ENCODE peak calls at places on chromosomes 12 and 14, in five cellular contexts. One of them, this sample, is unnamed. For H3K4me1, the result is how much of the 10 kb centered on the place peaks cover.

GRCh38 chr12:76026643-76027063 is 4.9 kb downstream of the PHLDA1 start:
- DNase-seq in neural progenitor cell: no peak
- DNase-seq in neuronal stem cell: no peak
- DNase-seq in hepatocyte: no peak
- DNase-seq in psoas muscle: no peak
- DNase-seq in this sample: no peak

GRCh38 chr14:51129130-51129529 is 34.2 kb upstream of the TRIM9 start:
- DNase-seq in neural progenitor cell: no peak
- DNase-seq in neuronal stem cell: no peak
- DNase-seq in hepatocyte: no peak
- DNase-seq in psoas muscle: no peak
- DNase-seq in this sample: no peak

GRCh38 chr12:31832740-31833540 is 104.1 kb upstream of the AMN1 start:
- DNase-seq in neural progenitor cell: no peak
- DNase-seq in neuronal stem cell: no peak
- DNase-seq in hepatocyte: no peak
- DNase-seq in psoas muscle: no peak
- DNase-seq in this sample: no peak

GRCh38 chr12:64169999-64170398 is 52.1 kb downstream of the KICS2 start:
- DNase-seq in neural progenitor cell: no peak
- DNase-seq in neuronal stem cell: no peak
- DNase-seq in hepatocyte: no peak
- DNase-seq in psoas muscle: no peak
- DNase-seq in this sample: no peak

GRCh38 chr12:18747960-18748359 is 10.0 kb downstream of the CAPZA3 start:
- DNase-seq in neural progenitor cell: no peak
- DNase-seq in neuronal stem cell: no peak
- DNase-seq in hepatocyte: peak
- DNase-seq in psoas muscle: no peak
- DNase-seq in this sample: no peak

GRCh38 chr14:76710093-76711010 is 50.9 kb upstream of the VASH1 start:
- DNase-seq in neural progenitor cell: peak
- DNase-seq in neuronal stem cell: peak
- DNase-seq in hepatocyte: peak
- DNase-seq in psoas muscle: no peak
- DNase-seq in this sample: no peak

GRCh38 chr14:93997082-93997481 is at the start of gene CCDC197:
- DNase-seq in neural progenitor cell: no peak
- DNase-seq in neuronal stem cell: no peak
- DNase-seq in hepatocyte: no peak
- DNase-seq in psoas muscle: peak
- DNase-seq in this sample: no peak

GRCh38 chr14:85079842-85080741 is 449.9 kb upstream of the FLRT2 start:
- DNase-seq in neural progenitor cell: no peak
- DNase-seq in neuronal stem cell: no peak
- DNase-seq in hepatocyte: no peak
- DNase-seq in psoas muscle: no peak
- DNase-seq in this sample: no peak

GRCh38 chr12:26608706-26609105 is 224.3 kb downstream of the ITPR2 start:
- DNase-seq in neural progenitor cell: no peak
- DNase-seq in neuronal stem cell: no peak
- DNase-seq in hepatocyte: no peak
- DNase-seq in psoas muscle: no peak
- DNase-seq in this sample: no peak

GRCh38 chr14:67820428-67820881 is 876 bp downstream of the RAD51B start:
- DNase-seq in neural progenitor cell: peak
- DNase-seq in neuronal stem cell: no peak
- DNase-seq in hepatocyte: peak
- DNase-seq in psoas muscle: no peak
- DNase-seq in this sample: no peak

GRCh38 chr12:12598864-12599263 is 12.8 kb upstream of the CREBL2 start:
- DNase-seq in neural progenitor cell: no peak
- DNase-seq in neuronal stem cell: no peak
- DNase-seq in hepatocyte: no peak
- DNase-seq in psoas muscle: no peak
- DNase-seq in this sample: no peak

GRCh38 chr12:22180699-22181098 is 134.7 kb downstream of the CMAS start:
- DNase-seq in neural progenitor cell: no peak
- DNase-seq in neuronal stem cell: no peak
- DNase-seq in hepatocyte: no peak
- DNase-seq in psoas muscle: no peak
- DNase-seq in this sample: no peak

GRCh38 chr14:96897184-96897583 is 100.0 kb downstream of the VRK1 start:
- DNase-seq in neural progenitor cell: no peak
- DNase-seq in neuronal stem cell: no peak
- DNase-seq in hepatocyte: no peak
- DNase-seq in psoas muscle: no peak
- DNase-seq in this sample: no peak

GRCh38 chr14:91382712-91383111 is 34.9 kb downstream of the CCDC88C start:
- DNase-seq in neural progenitor cell: no peak
- DNase-seq in neuronal stem cell: no peak
- DNase-seq in hepatocyte: no peak
- DNase-seq in psoas muscle: peak
- DNase-seq in this sample: no peak

GRCh38 chr14:91380116-91380515 is 37.5 kb downstream of the CCDC88C start:
- DNase-seq in neural progenitor cell: no peak
- DNase-seq in neuronal stem cell: no peak
- DNase-seq in hepatocyte: no peak
- DNase-seq in psoas muscle: no peak
- DNase-seq in this sample: no peak

GRCh38 chr14:91383439-91383838 is 34.2 kb downstream of the CCDC88C start:
- DNase-seq in neural progenitor cell: peak
- DNase-seq in neuronal stem cell: no peak
- DNase-seq in hepatocyte: no peak
- DNase-seq in psoas muscle: peak
- DNase-seq in this sample: no peak

GRCh38 chr14:91380610-91381371 is 36.8 kb downstream of the CCDC88C start:
- DNase-seq in neural progenitor cell: no peak
- DNase-seq in neuronal stem cell: no peak
- DNase-seq in hepatocyte: peak
- DNase-seq in psoas muscle: peak
- DNase-seq in this sample: no peak

DNA sequence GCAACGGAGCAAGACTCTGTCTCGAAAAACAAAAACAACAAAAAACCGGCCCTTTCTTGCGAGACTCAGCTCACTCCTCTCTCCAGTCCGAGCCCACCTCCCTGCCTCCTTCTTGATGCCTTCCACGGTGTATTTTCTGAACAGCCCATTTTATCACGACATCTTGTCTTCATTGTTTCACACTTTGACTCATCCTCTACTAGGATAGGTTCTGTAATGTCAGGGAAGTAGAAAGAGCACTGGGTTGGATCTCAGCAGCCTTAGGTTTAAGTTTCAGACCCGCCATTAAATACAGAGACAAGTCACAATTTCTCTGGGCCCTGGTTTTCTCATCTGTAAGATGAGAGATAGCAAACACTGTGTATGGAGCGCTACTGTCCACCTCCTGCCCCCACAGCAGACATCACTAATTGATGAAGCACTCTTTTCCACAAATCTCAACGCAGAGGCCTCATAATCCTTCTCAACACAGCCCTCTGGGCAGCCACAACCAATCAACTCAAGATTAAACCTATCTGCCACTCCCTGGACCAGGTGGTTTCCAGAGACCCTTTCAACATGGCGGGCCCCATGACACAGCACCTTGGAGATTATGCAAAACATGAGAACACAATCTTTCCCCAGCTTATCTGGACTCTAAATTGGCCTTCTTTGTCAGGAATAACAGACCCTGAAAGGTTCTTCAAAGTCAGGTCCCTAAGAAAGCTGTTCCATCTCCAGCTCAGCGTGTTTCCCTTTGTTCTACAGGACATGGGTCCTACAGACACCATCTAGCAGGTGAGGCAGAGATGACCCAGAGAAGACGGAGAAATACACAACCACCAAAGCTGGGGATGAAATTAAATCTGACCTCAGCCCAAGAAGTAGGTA is 35.6 kb downstream of the CCDC88C start:
- DNase-seq in neural progenitor cell: no peak
- DNase-seq in neuronal stem cell: no peak
- DNase-seq in hepatocyte: no peak
- DNase-seq in psoas muscle: no peak
- DNase-seq in this sample: no peak
- H3K4me1 ChIP-seq in neural progenitor cell: under half
- H3K4me1 ChIP-seq in neuronal stem cell: under half
- H3K4me1 ChIP-seq in hepatocyte: under half
- H3K4me1 ChIP-seq in psoas muscle: under half
- H3K4me1 ChIP-seq in this sample: under half

GRCh38 chr12:104182144-104182543 is 33.4 kb upstream of the TXNRD1 start:
- DNase-seq in neural progenitor cell: no peak
- DNase-seq in neuronal stem cell: no peak
- DNase-seq in hepatocyte: no peak
- DNase-seq in psoas muscle: peak
- DNase-seq in this sample: peak
- H3K4me1 ChIP-seq in neural progenitor cell: under half
- H3K4me1 ChIP-seq in neuronal stem cell: under half
- H3K4me1 ChIP-seq in hepatocyte: under half
- H3K4me1 ChIP-seq in psoas muscle: under half
- H3K4me1 ChIP-seq in this sample: under half

DNA sequence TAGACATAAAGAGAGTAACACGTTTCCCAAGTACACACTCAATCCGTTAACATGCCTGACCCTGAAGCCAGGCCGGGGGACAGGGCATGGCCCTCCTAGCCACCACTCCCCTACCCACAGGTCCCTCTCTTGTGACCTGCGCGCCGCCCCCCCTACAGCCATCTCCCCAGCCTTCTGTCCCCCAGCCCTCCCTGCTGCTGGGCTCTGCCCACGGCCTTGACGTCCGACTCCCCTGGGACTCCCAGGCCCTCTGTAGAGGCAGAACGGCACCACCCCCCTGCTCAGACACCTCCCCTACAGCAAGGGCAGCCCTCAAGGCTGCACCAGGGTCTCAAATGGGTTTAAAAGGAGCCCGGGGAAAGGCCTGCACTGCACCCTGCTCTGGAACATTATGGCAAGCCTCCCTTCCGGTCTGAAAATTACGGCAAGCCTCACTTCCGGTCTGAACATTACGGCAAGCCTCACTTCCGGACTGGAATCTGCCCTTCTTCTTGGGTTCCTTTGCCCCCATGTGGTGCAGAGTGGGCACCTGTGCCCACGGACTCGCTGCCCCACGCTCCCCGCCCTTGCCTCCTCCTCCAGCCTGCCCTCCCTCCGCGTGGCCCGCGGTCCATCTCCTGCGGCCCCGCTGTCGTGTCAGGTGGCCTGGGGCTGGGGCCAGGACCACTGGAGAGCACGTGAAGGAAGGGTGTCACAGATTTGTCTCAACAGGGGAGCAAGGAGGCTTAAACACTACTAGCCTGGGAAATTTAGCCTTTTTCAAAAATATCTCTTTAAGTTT is 77.6 kb downstream of the MOK start:
- DNase-seq in neural progenitor cell: no peak
- DNase-seq in neuronal stem cell: no peak
- DNase-seq in hepatocyte: no peak
- DNase-seq in psoas muscle: no peak
- DNase-seq in this sample: no peak
- H3K4me1 ChIP-seq in neural progenitor cell: under half
- H3K4me1 ChIP-seq in neuronal stem cell: under half
- H3K4me1 ChIP-seq in hepatocyte: under half
- H3K4me1 ChIP-seq in psoas muscle: under half
- H3K4me1 ChIP-seq in this sample: under half

GRCh38 chr14:91325211-91325610 is 80.7 kb upstream of the GPR68 start:
- DNase-seq in neural progenitor cell: no peak
- DNase-seq in neuronal stem cell: no peak
- DNase-seq in hepatocyte: no peak
- DNase-seq in psoas muscle: no peak
- DNase-seq in this sample: no peak

GRCh38 chr14:91327661-91328312 is 83.3 kb upstream of the GPR68 start:
- DNase-seq in neural progenitor cell: no peak
- DNase-seq in neuronal stem cell: no peak
- DNase-seq in hepatocyte: no peak
- DNase-seq in psoas muscle: no peak
- DNase-seq in this sample: no peak

GRCh38 chr14:91324606-91324950 is 80.1 kb upstream of the GPR68 start:
- DNase-seq in neural progenitor cell: no peak
- DNase-seq in neuronal stem cell: no peak
- DNase-seq in hepatocyte: no peak
- DNase-seq in psoas muscle: no peak
- DNase-seq in this sample: no peak

GRCh38 chr14:91327201-91327600 is 82.7 kb upstream of the GPR68 start:
- DNase-seq in neural progenitor cell: no peak
- DNase-seq in neuronal stem cell: no peak
- DNase-seq in hepatocyte: no peak
- DNase-seq in psoas muscle: no peak
- DNase-seq in this sample: no peak

GRCh38 chr14:91326514-91326832 is 82.0 kb upstream of the GPR68 start:
- DNase-seq in neural progenitor cell: no peak
- DNase-seq in neuronal stem cell: no peak
- DNase-seq in hepatocyte: no peak
- DNase-seq in psoas muscle: no peak
- DNase-seq in this sample: no peak
- H3K4me1 ChIP-seq in neural progenitor cell: under half
- H3K4me1 ChIP-seq in neuronal stem cell: under half
- H3K4me1 ChIP-seq in hepatocyte: under half
- H3K4me1 ChIP-seq in psoas muscle: under half
- H3K4me1 ChIP-seq in this sample: under half

DNA sequence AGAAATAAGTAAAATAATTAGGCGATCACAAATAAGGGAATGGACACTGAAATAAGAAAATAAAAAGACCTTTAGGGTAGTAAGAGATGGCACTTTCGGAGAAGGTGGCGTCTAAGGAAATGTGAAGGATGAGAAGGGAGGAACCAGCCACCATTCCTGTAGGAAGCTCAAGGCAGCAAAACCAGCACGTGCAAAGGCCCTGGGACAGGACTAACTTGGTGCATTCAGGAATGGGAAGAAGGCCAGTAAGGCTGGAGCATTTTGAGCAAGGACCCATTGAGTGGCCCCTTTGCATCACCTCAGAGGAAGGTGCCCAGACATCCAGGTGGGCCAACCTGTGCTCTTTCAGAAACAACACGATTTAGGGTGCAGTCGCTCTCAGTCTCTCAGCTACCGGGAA is 738 bp upstream of the VPS37B start:
- DNase-seq in neural progenitor cell: no peak
- DNase-seq in neuronal stem cell: no peak
- DNase-seq in hepatocyte: no peak
- DNase-seq in psoas muscle: no peak
- DNase-seq in this sample: no peak
- H3K4me1 ChIP-seq in neural progenitor cell: under half
- H3K4me1 ChIP-seq in neuronal stem cell: under half
- H3K4me1 ChIP-seq in hepatocyte: under half
- H3K4me1 ChIP-seq in psoas muscle: under half
- H3K4me1 ChIP-seq in this sample: under half

This sample was measured in thoracic aorta.